ENCODE peak calls at places on chromosome 17, in ten cellular contexts. E is NCI-H1092; B is HTR-8/SVneo; V is choroid plexus epithelial cell; O is prostate gland; I is amniotic epithelial cell; F is stimulated activated CD4-positive, alpha-beta T cell treated with anti-CD3 and anti-CD28 coated beads, Interleukin-4, amount 100 ng/mL, for 48 hours; H is stimulated activated naive CD8-positive, alpha-beta T cell treated with anti-CD3 and anti-CD28 coated beads, Interleukin-15, amount 100 ng/mL, for 72 hours; M is naive thymus-derived CD8-positive, alpha-beta T cell; T is activated CD8-positive, alpha-beta memory T cell treated with anti-CD3 and anti-CD28 coated beads for 48 hours. U is an unnamed sample.

GRCh38 chr17:51802544-51802943 is 356.0 kb downstream of the CA10 start:
- DNase-seq in M (no peak), V (no peak), H (no peak), E (no peak), I (no peak), O (no peak), T (no peak), F (no peak), B (no peak), U (no peak)

GRCh38 chr17:50272711-50273653 is 1.3 kb upstream of the TMEM92 start:
- DNase-seq in V (peak; percentile 64), B (peak; percentile 72), T (peak; percentile 45), H (peak; percentile 49), M (peak; percentile 48), I (no peak), E (no peak), F (peak; percentile 35), O (no peak), U (peak; percentile 86)

GRCh38 chr17:45705123-45706009 is 78.8 kb upstream of the CRHR1 start:
- DNase-seq in E (no peak), M (no peak), T (no peak), F (peak; percentile 3), I (no peak), V (peak; percentile 3), H (no peak), B (peak; percentile 61), O (peak; percentile 5), U (no peak)

GRCh38 chr17:80043963-80044362 is 7.5 kb downstream of the CCDC40 start:
- DNase-seq in T (no peak), B (no peak), F (no peak), I (no peak), V (no peak), E (no peak), O (no peak), H (no peak), M (no peak), U (no peak)

GRCh38 chr17:50209472-50210248 is 8.2 kb upstream of the COL1A1 start:
- DNase-seq in B (peak; percentile 97), V (peak; percentile 98), H (no peak), M (no peak), I (peak; percentile 100), T (no peak), O (no peak), E (no peak), F (no peak), U (peak; percentile 86)

GRCh38 chr17:36117505-36118382 is 14.1 kb downstream of the CCL4 start:
- DNase-seq in V (no peak), H (peak; percentile 47), B (no peak), M (no peak), I (no peak), O (no peak), E (no peak), T (no peak), F (peak; percentile 73), U (no peak)

GRCh38 chr17:2901582-2901981 is 105.3 kb downstream of the RAP1GAP2 start:
- DNase-seq in T (no peak), O (no peak), M (no peak), B (no peak), E (no peak), I (no peak), H (no peak), V (no peak), F (no peak), U (no peak)

GRCh38 chr17:65530158-65530984 is 31.1 kb downstream of the AXIN2 start:
- DNase-seq in V (no peak), I (no peak), E (no peak), M (no peak), B (no peak), F (no peak), O (no peak), T (no peak), H (no peak), U (no peak)

GRCh38 chr17:68184816-68185436 is 62.9 kb upstream of the AMZ2 start:
- DNase-seq in B (no peak), F (no peak), H (peak; percentile 54), O (no peak), V (no peak), E (no peak), I (no peak), T (no peak), M (no peak), U (no peak)

GRCh38 chr17:46123607-46124006 is 69.6 kb downstream of the KANSL1 start:
- DNase-seq in H (no peak), V (no peak), M (no peak), T (no peak), I (no peak), B (no peak), O (no peak), F (no peak), E (no peak), U (no peak)

GRCh38 chr17:46264456-46265198 is 30.3 kb upstream of the LRRC37A start:
- DNase-seq in T (no peak), E (no peak), I (peak; percentile 92), M (no peak), V (peak; percentile 91), F (no peak), H (no peak), B (peak; percentile 79), O (no peak), U (no peak)

GRCh38 chr17:19304751-19305150 is 57.8 kb downstream of the B9D1 start:
- DNase-seq in M (no peak), F (no peak), E (no peak), T (no peak), I (no peak), B (no peak), O (no peak), V (no peak), H (no peak), U (no peak)

GRCh38 chr17:27407916-27408846 is 48.1 kb upstream of the KSR1 start:
- DNase-seq in T (no peak), F (no peak), H (no peak), E (no peak), M (no peak), V (peak; percentile 77), B (peak; percentile 57), I (peak; percentile 82), O (no peak), U (peak; percentile 47)

GRCh38 chr17:2687074-2687418 is 24.5 kb downstream of the CLUH start:
- DNase-seq in H (no peak), B (no peak), V (no peak), E (no peak), F (no peak), T (no peak), O (no peak), M (no peak), I (no peak), U (no peak)

GRCh38 chr17:21242026-21242700 is 11.0 kb downstream of the NATD1 start:
- DNase-seq in H (no peak), M (no peak), O (no peak), B (no peak), I (no peak), V (peak; percentile 5), T (no peak), E (no peak), F (no peak), U (no peak)

GRCh38 chr17:44389723-44390202 is 314 bp upstream of the ITGA2B start:
- DNase-seq in E (no peak), H (no peak), V (no peak), B (no peak), T (no peak), I (no peak), O (no peak), F (no peak), M (no peak), U (no peak)

GRCh38 chr17:54948380-54948779 is 20.1 kb downstream of the COX11 start:
- DNase-seq in O (no peak), H (peak; percentile 13), V (peak; percentile 98), F (no peak), E (no peak), B (peak; percentile 64), I (peak; percentile 76), M (no peak), T (no peak), U (no peak)

GRCh38 chr17:76642032-76642561 is 1.5 kb downstream of the ST6GALNAC1 start:
- DNase-seq in E (no peak), T (no peak), V (no peak), O (no peak), B (no peak), F (no peak), I (no peak), H (no peak), M (no peak), U (no peak)

GRCh38 chr17:49815761-49816281 is 27.3 kb downstream of the KAT7 start:
- DNase-seq in B (no peak), F (no peak), I (peak; percentile 26), V (no peak), T (no peak), E (no peak), M (no peak), H (no peak), O (peak; percentile 77), U (no peak)

GRCh38 chr17:50386451-50386994 is 10.8 kb downstream of the LRRC59 start:
- DNase-seq in I (no peak), F (no peak), O (no peak), T (no peak), E (no peak), H (no peak), M (no peak), V (no peak), B (no peak), U (no peak)

GRCh38 chr17:3918372-3919122 is 2.3 kb upstream of the P2RX1 start:
- DNase-seq in T (no peak), H (no peak), V (no peak), E (no peak), I (no peak), O (no peak), M (no peak), B (no peak), F (no peak), U (no peak)